ENCODE peak calls at places on chromosome 4, in seven cellular contexts. One of them, this sample, is unnamed.

GRCh38 chr4:65917486-65917885 is 247.2 kb upstream of the EPHA5 start:
- DNase-seq in H1: no peak
- DNase-seq in HCT116: no peak
- DNase-seq in HepG2: no peak
- DNase-seq in GM12878: no peak
- DNase-seq in SK-N-SH: no peak
- DNase-seq in K562: no peak
- DNase-seq in this sample: no peak

GRCh38 chr4:113050361-113050760 is 908 bp downstream of the ANK2 start:
- DNase-seq in K562: no peak
- DNase-seq in SK-N-SH: no peak
- DNase-seq in H1: no peak
- DNase-seq in HepG2: no peak
- DNase-seq in HCT116: no peak
- DNase-seq in GM12878: no peak
- DNase-seq in this sample: no peak

GRCh38 chr4:124694961-124695598 is 17.5 kb downstream of the ANKRD50 start:
- DNase-seq in K562: no peak
- DNase-seq in H1: no peak
- DNase-seq in HepG2: no peak
- DNase-seq in HCT116: no peak
- DNase-seq in GM12878: no peak
- DNase-seq in SK-N-SH: no peak
- DNase-seq in this sample: no peak

GRCh38 chr4:168619266-168619631 is 122.4 kb downstream of the PALLD start:
- DNase-seq in HCT116: no peak
- DNase-seq in K562: no peak
- DNase-seq in SK-N-SH: no peak
- DNase-seq in GM12878: no peak
- DNase-seq in H1: no peak
- DNase-seq in HepG2: no peak
- DNase-seq in this sample: no peak

GRCh38 chr4:125368161-125368560 is 53.4 kb downstream of the FAT4 start:
- DNase-seq in K562: no peak
- DNase-seq in GM12878: no peak
- DNase-seq in SK-N-SH: peak
- DNase-seq in HCT116: no peak
- DNase-seq in H1: no peak
- DNase-seq in HepG2: no peak
- DNase-seq in this sample: no peak

GRCh38 chr4:19195696-19196095 is 1056.0 kb upstream of the SLIT2 start:
- DNase-seq in GM12878: no peak
- DNase-seq in H1: peak
- DNase-seq in K562: no peak
- DNase-seq in SK-N-SH: no peak
- DNase-seq in HepG2: no peak
- DNase-seq in HCT116: no peak
- DNase-seq in this sample: no peak

GRCh38 chr4:107719211-107719926 is 665 bp downstream of the PAPSS1 start:
- DNase-seq in H1: no peak
- DNase-seq in SK-N-SH: no peak
- DNase-seq in HepG2: peak
- DNase-seq in GM12878: no peak
- DNase-seq in HCT116: no peak
- DNase-seq in K562: no peak
- DNase-seq in this sample: peak

GRCh38 chr4:168868044-168868855 is 141.8 kb downstream of the CBR4 start:
- DNase-seq in HepG2: no peak
- DNase-seq in GM12878: no peak
- DNase-seq in H1: no peak
- DNase-seq in K562: no peak
- DNase-seq in HCT116: no peak
- DNase-seq in SK-N-SH: no peak
- DNase-seq in this sample: no peak

GRCh38 chr4:138114434-138114833 is 127.7 kb downstream of the SLC7A11 start:
- DNase-seq in H1: no peak
- DNase-seq in K562: no peak
- DNase-seq in HCT116: no peak
- DNase-seq in GM12878: peak
- DNase-seq in SK-N-SH: no peak
- DNase-seq in HepG2: no peak
- DNase-seq in this sample: no peak

GRCh38 chr4:70880739-70881138 is 21.4 kb upstream of the MOB1B start:
- DNase-seq in K562: no peak
- DNase-seq in SK-N-SH: no peak
- DNase-seq in HepG2: no peak
- DNase-seq in H1: no peak
- DNase-seq in HCT116: no peak
- DNase-seq in GM12878: no peak
- DNase-seq in this sample: no peak

DNA sequence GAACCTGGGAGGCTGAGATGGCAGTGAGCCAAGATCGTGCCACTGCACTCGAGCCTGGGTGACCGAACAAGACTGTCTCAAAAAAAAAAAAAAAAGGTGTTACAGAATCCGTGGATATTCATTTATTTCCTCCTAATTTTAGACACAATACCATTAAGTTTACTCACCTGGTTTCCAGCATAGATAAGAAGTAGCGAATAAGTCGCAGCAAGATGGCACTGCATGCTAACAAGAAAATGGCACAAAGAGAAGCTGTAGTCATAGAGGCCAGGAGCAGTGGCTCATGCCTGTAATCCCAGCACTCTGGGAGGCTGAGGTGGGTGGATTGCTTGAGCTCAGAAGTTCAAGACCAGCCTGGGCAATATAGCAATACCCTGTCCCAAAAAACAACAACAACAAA is 17.0 kb upstream of the MOB1B start:
- DNase-seq in SK-N-SH: no peak
- DNase-seq in HepG2: no peak
- DNase-seq in HCT116: no peak
- DNase-seq in K562: no peak
- DNase-seq in H1: no peak
- DNase-seq in GM12878: no peak
- DNase-seq in this sample: no peak
- TF ChIP-seq JUND in SK-N-SH: no peak
- TF ChIP-seq JUND in HepG2: no peak
- TF ChIP-seq JUND in HCT116: no peak
- TF ChIP-seq JUND in K562: no peak
- TF ChIP-seq JUND in H1: no peak
- TF ChIP-seq JUND in GM12878: no peak
- TF ChIP-seq JUND in this sample: no peak

GRCh38 chr4:6775746-6776145 is 6.8 kb upstream of the KIAA0232 start:
- DNase-seq in SK-N-SH: no peak
- DNase-seq in HepG2: no peak
- DNase-seq in GM12878: no peak
- DNase-seq in HCT116: no peak
- DNase-seq in H1: no peak
- DNase-seq in K562: no peak
- DNase-seq in this sample: peak

GRCh38 chr4:6777636-6778281 is 4.8 kb upstream of the KIAA0232 start:
- DNase-seq in GM12878: no peak
- DNase-seq in HepG2: peak
- DNase-seq in K562: no peak
- DNase-seq in H1: no peak
- DNase-seq in HCT116: no peak
- DNase-seq in SK-N-SH: no peak
- DNase-seq in this sample: no peak

GRCh38 chr4:6778435-6778834 is 4.1 kb upstream of the KIAA0232 start:
- DNase-seq in HepG2: no peak
- DNase-seq in GM12878: no peak
- DNase-seq in K562: no peak
- DNase-seq in H1: no peak
- DNase-seq in HCT116: no peak
- DNase-seq in SK-N-SH: no peak
- DNase-seq in this sample: no peak

GRCh38 chr4:6779667-6780565 is 2.6 kb upstream of the KIAA0232 start:
- DNase-seq in SK-N-SH: no peak
- DNase-seq in H1: no peak
- DNase-seq in HCT116: no peak
- DNase-seq in K562: no peak
- DNase-seq in HepG2: peak
- DNase-seq in GM12878: no peak
- DNase-seq in this sample: no peak

GRCh38 chr4:6776920-6777635 is 5.4 kb upstream of the KIAA0232 start:
- DNase-seq in HepG2: no peak
- DNase-seq in K562: no peak
- DNase-seq in GM12878: no peak
- DNase-seq in H1: no peak
- DNase-seq in HCT116: no peak
- DNase-seq in SK-N-SH: no peak
- DNase-seq in this sample: no peak
- TF ChIP-seq JUND in HepG2: no peak
- TF ChIP-seq JUND in K562: no peak
- TF ChIP-seq JUND in GM12878: no peak
- TF ChIP-seq JUND in H1: no peak
- TF ChIP-seq JUND in HCT116: no peak
- TF ChIP-seq JUND in SK-N-SH: no peak
- TF ChIP-seq JUND in this sample: no peak

DNA sequence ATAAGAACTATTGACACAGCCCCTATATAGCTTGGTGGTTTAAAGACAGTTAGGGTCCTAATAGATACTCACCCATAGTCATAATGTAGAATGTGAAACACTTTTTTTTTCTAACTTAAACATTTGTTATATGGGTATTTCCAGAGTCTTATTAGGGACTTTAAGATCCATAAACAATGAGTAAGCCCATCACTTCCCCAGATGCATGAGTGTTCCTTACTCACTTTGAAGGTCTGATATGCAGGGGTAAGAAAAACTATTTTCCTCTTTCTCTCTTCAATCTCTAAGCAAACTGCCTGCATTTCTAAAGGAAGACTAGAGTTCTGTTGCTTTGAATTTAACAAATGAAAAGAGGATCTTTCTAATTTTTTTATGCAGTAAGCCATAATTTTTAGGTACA is 443.6 kb upstream of the PITX2 start:
- DNase-seq in SK-N-SH: no peak
- DNase-seq in HCT116: no peak
- DNase-seq in K562: no peak
- DNase-seq in GM12878: no peak
- DNase-seq in HepG2: no peak
- DNase-seq in H1: no peak
- DNase-seq in this sample: no peak
- TF ChIP-seq JUND in SK-N-SH: no peak
- TF ChIP-seq JUND in HCT116: no peak
- TF ChIP-seq JUND in K562: no peak
- TF ChIP-seq JUND in GM12878: no peak
- TF ChIP-seq JUND in HepG2: no peak
- TF ChIP-seq JUND in H1: no peak
- TF ChIP-seq JUND in this sample: no peak

DNA sequence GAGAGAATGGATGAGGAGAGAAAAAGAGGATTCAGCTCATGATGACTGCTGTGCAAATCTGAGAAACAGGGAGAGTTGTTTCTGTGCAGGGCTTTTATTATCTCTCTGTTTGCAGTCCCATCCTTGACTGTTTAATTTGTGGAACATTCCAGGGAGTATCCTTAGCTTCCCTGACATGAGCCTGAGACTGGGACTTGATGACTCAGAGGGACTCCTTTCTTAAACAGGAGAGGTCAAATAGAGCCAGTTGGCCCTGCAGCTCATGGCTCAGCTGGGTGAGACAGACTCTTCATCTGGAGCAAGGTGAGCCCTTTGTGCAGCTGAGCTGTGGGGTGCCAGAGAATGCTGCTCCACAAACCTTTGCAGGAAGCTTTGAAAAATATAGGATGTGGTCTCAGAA is 14.3 kb downstream of the ARHGAP24 start:
- DNase-seq in K562: no peak
- DNase-seq in H1: no peak
- DNase-seq in SK-N-SH: no peak
- DNase-seq in HCT116: no peak
- DNase-seq in HepG2: no peak
- DNase-seq in GM12878: no peak
- DNase-seq in this sample: peak
- TF ChIP-seq JUND in K562: no peak
- TF ChIP-seq JUND in H1: peak
- TF ChIP-seq JUND in SK-N-SH: no peak
- TF ChIP-seq JUND in HCT116: no peak
- TF ChIP-seq JUND in HepG2: no peak
- TF ChIP-seq JUND in GM12878: no peak
- TF ChIP-seq JUND in this sample: no peak

DNA sequence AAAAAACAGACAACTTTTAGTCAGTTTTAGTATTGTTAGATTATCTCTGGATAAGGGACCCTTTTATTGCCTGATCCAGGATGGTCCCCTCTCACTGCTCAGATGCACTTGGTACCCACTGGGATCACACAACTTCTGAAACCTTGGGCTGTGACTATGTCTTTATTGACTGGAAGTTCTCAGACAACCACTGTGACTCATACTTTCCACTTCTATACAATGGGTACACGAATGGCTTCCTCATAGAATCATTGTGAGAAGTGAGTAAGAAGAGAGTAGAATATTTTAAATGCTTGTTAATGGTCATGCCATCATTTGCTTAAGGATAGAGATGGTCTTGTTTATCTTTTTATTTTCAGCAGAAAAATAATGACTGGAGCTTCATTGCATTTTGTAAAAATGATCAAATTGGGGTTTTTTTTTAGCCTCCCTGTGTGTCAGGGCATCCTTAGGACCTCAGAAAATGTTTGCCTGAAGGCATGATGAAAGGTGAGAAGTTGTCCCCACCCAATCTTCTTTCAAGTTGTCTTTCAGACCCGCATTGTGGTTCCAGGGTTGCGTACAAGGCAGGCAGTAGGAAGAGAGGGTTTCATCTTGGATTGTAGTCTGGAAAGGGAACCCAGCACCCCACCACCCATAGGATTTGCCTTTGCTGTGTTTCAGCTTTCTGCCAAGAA is 115.1 kb downstream of the CPEB2 start:
- DNase-seq in H1: no peak
- DNase-seq in GM12878: no peak
- DNase-seq in K562: no peak
- DNase-seq in SK-N-SH: no peak
- DNase-seq in HCT116: no peak
- DNase-seq in HepG2: no peak
- DNase-seq in this sample: no peak
- TF ChIP-seq JUND in H1: no peak
- TF ChIP-seq JUND in GM12878: no peak
- TF ChIP-seq JUND in K562: no peak
- TF ChIP-seq JUND in SK-N-SH: no peak
- TF ChIP-seq JUND in HCT116: no peak
- TF ChIP-seq JUND in HepG2: no peak
- TF ChIP-seq JUND in this sample: no peak